ENCODE peak calls at places on chromosome 18, in four cellular contexts. X, T, A and S are unnamed samples.
A peak's percentile ranks its signal among the peaks of the same experiment; 100 is the strongest.

GRCh38 chr18:57004366-57005121 is 142.3 kb upstream of the BOD1L2 start:
- DNase-seq in X (no peak), T (peak; percentile 63), A (peak; percentile 27), S (no peak)

GRCh38 chr18:62766266-62766665 is 50.9 kb downstream of the PHLPP1 start:
- DNase-seq in X (no peak), T (no peak), A (no peak), S (no peak)

GRCh38 chr18:68406761-68407160 is 308.1 kb downstream of the TMX3 start:
- DNase-seq in X (no peak), T (no peak), A (no peak), S (no peak)

GRCh38 chr18:22432672-22433137 is 15.0 kb upstream of the CTAGE1 start:
- DNase-seq in X (peak; percentile 72), T (no peak), A (no peak), S (peak; percentile 30)

GRCh38 chr18:35075132-35075531 is 33.9 kb downstream of the MAPRE2 start:
- DNase-seq in X (no peak), T (no peak), A (no peak), S (no peak)

GRCh38 chr18:80115035-80115434 is 6.0 kb downstream of the ADNP2 start:
- DNase-seq in X (no peak), T (no peak), A (no peak), S (no peak)

GRCh38 chr18:24234850-24235418 is 96.1 kb downstream of the CABYR start:
- DNase-seq in X (no peak), T (no peak), A (no peak), S (no peak)

GRCh38 chr18:35369126-35369525 is 8.0 kb downstream of the ZNF396 start:
- DNase-seq in X (no peak), T (no peak), A (no peak), S (no peak)

GRCh38 chr18:48375150-48375790 is 33.9 kb downstream of the ZBTB7C start:
- DNase-seq in X (no peak), T (no peak), A (no peak), S (no peak)

GRCh38 chr18:23844991-23845680 is 155.9 kb downstream of the LAMA3 start:
- DNase-seq in X (no peak), T (no peak), A (no peak), S (no peak)

GRCh38 chr18:49476664-49477411 is 10.2 kb downstream of the C18orf32 start:
- DNase-seq in X (peak; percentile 45), T (no peak), A (no peak), S (no peak)

GRCh38 chr18:21897811-21898210 is 157.2 kb downstream of the MIB1 start:
- DNase-seq in X (peak; percentile 68), T (no peak), A (peak; percentile 56), S (peak; percentile 75)

GRCh38 chr18:48698707-48699106 is 159.9 kb downstream of the CTIF start:
- DNase-seq in X (no peak), T (no peak), A (no peak), S (no peak)

GRCh38 chr18:21914739-21915319 is 174.2 kb downstream of the MIB1 start:
- DNase-seq in X (peak; percentile 46), T (no peak), A (peak; percentile 53), S (peak; percentile 67)

GRCh38 chr18:9333441-9334350 is 877 bp upstream of the TWSG1 start:
- DNase-seq in X (no peak), T (no peak), A (no peak), S (peak; percentile 18)

GRCh38 chr18:45110577-45111506 is 430.2 kb downstream of the SETBP1 start:
- DNase-seq in X (no peak), T (no peak), A (no peak), S (no peak)

GRCh38 chr18:77967791-77968190 is 718.1 kb downstream of the GALR1 start:
- DNase-seq in X (no peak), T (no peak), A (no peak), S (no peak)

GRCh38 chr18:79930020-79930642 is 21.3 kb downstream of the SLC66A2 start:
- DNase-seq in X (no peak), T (no peak), A (no peak), S (no peak)

GRCh38 chr18:8426401-8426800 is 182.8 kb upstream of the RAB12 start:
- DNase-seq in X (peak; percentile 57), T (no peak), A (peak; percentile 24), S (peak; percentile 28)

GRCh38 chr18:51068111-51068510 is 38.1 kb downstream of the SMAD4 start:
- DNase-seq in X (no peak), T (no peak), A (no peak), S (no peak)

GRCh38 chr18:49431563-49431962 is 28.9 kb downstream of the DYM start:
- DNase-seq in X (no peak), T (no peak), A (no peak), S (no peak)

GRCh38 chr18:65287642-65288041 is 463.2 kb upstream of the CDH7 start:
- DNase-seq in X (no peak), T (no peak), A (no peak), S (no peak)

GRCh38 chr18:45891806-45892205 is 66.3 kb downstream of the SIGLEC15 start:
- DNase-seq in X (no peak), T (no peak), A (no peak), S (no peak)

GRCh38 chr18:56475250-56475649 is 163.1 kb downstream of the TXNL1 start:
- DNase-seq in X (no peak), T (no peak), A (no peak), S (no peak)

GRCh38 chr18:62848946-62849345 is 133.6 kb downstream of the PHLPP1 start:
- DNase-seq in X (no peak), T (no peak), A (no peak), S (no peak)

GRCh38 chr18:51907687-51908597 is 432.1 kb upstream of the DCC start:
- DNase-seq in X (no peak), T (no peak), A (peak; percentile 16), S (no peak)

GRCh38 chr18:31225668-31226067 is 63.0 kb upstream of the DSC1 start:
- DNase-seq in X (no peak), T (no peak), A (peak; percentile 89), S (no peak)

GRCh38 chr18:70422061-70422965 is 133.5 kb downstream of the SOCS6 start:
- DNase-seq in X (peak; percentile 7), T (no peak), A (peak; percentile 35), S (no peak)

GRCh38 chr18:22207022-22207758 is 37.8 kb downstream of the GATA6 start:
- DNase-seq in X (no peak), T (no peak), A (no peak), S (no peak)

GRCh38 chr18:5518899-5519371 is 24.9 kb downstream of the EPB41L3 start:
- DNase-seq in X (no peak), T (no peak), A (no peak), S (peak; percentile 20)

GRCh38 chr18:50330176-50330575 is 42.7 kb upstream of the CXXC1 start:
- DNase-seq in X (no peak), T (no peak), A (no peak), S (no peak)

GRCh38 chr18:9069482-9070059 is 32.9 kb upstream of the NDUFV2 start:
- DNase-seq in X (no peak), T (peak; percentile 66), A (no peak), S (no peak)

GRCh38 chr18:55430026-55430425 is 158.0 kb downstream of the TCF4 start:
- DNase-seq in X (no peak), T (no peak), A (no peak), S (no peak)

GRCh38 chr18:36191286-36191685 is 4.0 kb downstream of the MOCOS start:
- DNase-seq in X (no peak), T (no peak), A (no peak), S (no peak)

GRCh38 chr18:67730884-67731283 is 214.4 kb upstream of the DSEL start:
- DNase-seq in X (no peak), T (no peak), A (no peak), S (no peak)

GRCh38 chr18:36872329-36872728 is 43.4 kb downstream of the KIAA1328 start:
- DNase-seq in X (no peak), T (no peak), A (no peak), S (no peak)

GRCh38 chr18:6994719-6995430 is 122.7 kb downstream of the LAMA1 start:
- DNase-seq in X (no peak), T (no peak), A (no peak), S (no peak)

GRCh38 chr18:2002604-2003003 is 568.7 kb downstream of the METTL4 start:
- DNase-seq in X (peak; percentile 79), T (no peak), A (no peak), S (no peak)

GRCh38 chr18:31154186-31154585 is 8.5 kb downstream of the DSC1 start:
- DNase-seq in X (no peak), T (no peak), A (no peak), S (no peak)

DNA sequence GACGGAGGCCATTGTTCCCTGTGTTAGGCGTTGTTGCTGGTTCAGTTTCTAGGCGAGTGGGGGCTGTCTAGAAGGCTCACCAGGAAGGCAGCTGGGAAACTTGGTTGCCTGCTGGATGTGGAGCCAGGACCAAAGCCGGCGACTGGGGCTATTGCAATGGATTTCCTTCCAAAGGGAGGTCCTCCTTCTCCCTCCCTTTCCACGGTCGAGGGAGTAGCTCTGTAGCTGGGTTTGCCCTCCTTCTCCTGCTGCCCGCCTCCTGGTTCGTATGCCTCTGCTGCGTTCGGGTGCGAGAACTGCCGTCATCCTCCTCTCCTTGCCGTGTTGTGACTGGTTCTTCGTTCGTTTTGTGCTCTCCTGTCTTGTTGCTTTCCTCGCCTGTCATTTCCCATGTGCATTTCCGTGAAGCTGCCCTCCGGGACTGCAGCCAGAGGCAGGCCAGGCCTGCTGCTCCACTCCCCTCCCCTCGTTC is 203.4 kb downstream of the NEDD4L start:
- DNase-seq in X (no peak), T (no peak), A (no peak), S (no peak)
- TF ChIP-seq BHLHE40 in X (no peak), T (no peak), A (no peak), S (no peak)

GRCh38 chr18:76873713-76874112 is 51.4 kb downstream of the ZNF236 start:
- DNase-seq in X (no peak), T (no peak), A (no peak), S (no peak)

GRCh38 chr18:76875390-76876330 is 53.3 kb downstream of the ZNF236 start:
- DNase-seq in X (peak; percentile 64), T (no peak), A (peak; percentile 48), S (peak; percentile 34)

GRCh38 chr18:76878426-76878825 is 56.1 kb downstream of the ZNF236 start:
- DNase-seq in X (no peak), T (no peak), A (no peak), S (no peak)

GRCh38 chr18:76873311-76873710 is 51.0 kb downstream of the ZNF236 start:
- DNase-seq in X (no peak), T (no peak), A (no peak), S (no peak)

GRCh38 chr18:76874643-76875389 is 52.5 kb downstream of the ZNF236 start:
- DNase-seq in X (no peak), T (no peak), A (no peak), S (no peak)
- TF ChIP-seq FOXM1 in X (no peak), T (no peak), A (no peak), S (no peak)

DNA sequence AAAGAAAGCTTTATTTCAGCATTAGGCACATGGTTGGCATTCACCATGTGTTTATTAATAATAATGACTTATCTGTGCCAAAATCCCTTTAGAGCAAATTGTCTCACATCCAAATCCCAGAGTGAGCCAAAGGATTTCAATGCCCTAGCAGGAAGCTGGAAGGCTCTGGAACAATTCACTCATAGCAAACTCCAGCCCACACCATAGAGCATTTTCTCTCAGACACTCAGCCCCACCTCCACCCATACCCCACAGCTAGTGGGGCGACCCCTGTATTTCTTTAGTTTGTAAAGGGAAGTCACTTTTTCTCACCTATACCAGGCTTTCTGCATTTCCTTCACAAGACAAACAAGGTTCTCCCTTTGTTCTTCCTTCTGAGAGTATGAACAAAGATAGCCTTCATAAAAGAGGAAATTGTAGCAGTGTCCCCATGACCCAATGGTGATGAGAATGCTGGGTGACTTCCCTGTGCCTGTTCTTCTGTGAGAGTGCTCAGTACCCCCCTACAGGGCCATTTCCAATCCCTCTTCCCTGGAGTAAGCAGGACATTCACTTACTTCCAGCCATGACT is 100.1 kb upstream of the APCDD1 start:
- DNase-seq in X (no peak), T (no peak), A (no peak), S (no peak)
- TF ChIP-seq BHLHE40 in X (no peak), T (no peak), A (no peak), S (no peak)

GRCh38 chr18:3129053-3129864 is 90.5 kb downstream of the MYOM1 start:
- DNase-seq in X (peak; percentile 93), T (no peak), A (peak; percentile 82), S (peak; percentile 70)
- TF ChIP-seq FOXM1 in X (no peak), T (no peak), A (no peak), S (no peak)